ENCODE peak calls at places on chromosomes 11 and 22, in six cellular contexts. B, I, C, T, X and J are unnamed samples.

GRCh38 chr22:25346859-25347751 is 127.7 kb downstream of the CRYBB2 start:
- DNase-seq in B (no peak), I (no peak), C (no peak), T (no peak), X (no peak), J (no peak)

GRCh38 chr11:44784438-44784760 is 57.6 kb downstream of the TSPAN18 start:
- DNase-seq in B (no peak), I (no peak), C (no peak), T (no peak), X (no peak), J (no peak)

GRCh38 chr11:72924568-72925190 is 110.5 kb downstream of the ATG16L2 start:
- DNase-seq in B (peak; percentile 41), I (no peak), C (no peak), T (peak; percentile 44), X (no peak), J (no peak)

GRCh38 chr11:23310276-23310675 is 450.0 kb upstream of the CCDC179 start:
- DNase-seq in B (no peak), I (no peak), C (no peak), T (no peak), X (no peak), J (no peak)

GRCh38 chr11:94987378-94987777 is 13.9 kb downstream of the KDM4D start:
- DNase-seq in B (no peak), I (no peak), C (no peak), T (no peak), X (no peak), J (no peak)

GRCh38 chr11:17775507-17776212 is 41.1 kb downstream of the KCNC1 start:
- DNase-seq in B (no peak), I (no peak), C (no peak), T (no peak), X (no peak), J (no peak)

GRCh38 chr11:10792385-10793068 is 16.2 kb downstream of the EIF4G2 start:
- DNase-seq in B (no peak), I (peak; percentile 56), C (peak; percentile 28), T (peak; percentile 78), X (peak; percentile 74), J (peak; percentile 77)

GRCh38 chr22:39299829-39300178 is 19.6 kb downstream of the RPL3 start:
- DNase-seq in B (no peak), I (no peak), C (no peak), T (no peak), X (no peak), J (no peak)

GRCh38 chr11:83093634-83094033 is 21.9 kb upstream of the RAB30 start:
- DNase-seq in B (no peak), I (no peak), C (no peak), T (no peak), X (no peak), J (no peak)

GRCh38 chr22:31948002-31948401 is 3.7 kb downstream of the YWHAH start:
- DNase-seq in B (no peak), I (no peak), C (no peak), T (no peak), X (no peak), J (no peak)

GRCh38 chr11:27040302-27041115 is at the start of gene BBOX1:
- DNase-seq in B (no peak), I (no peak), C (peak; percentile 22), T (no peak), X (no peak), J (peak; percentile 38)

GRCh38 chr22:42114721-42115120 is 15.9 kb downstream of the CYP2D6 start:
- DNase-seq in B (no peak), I (no peak), C (no peak), T (no peak), X (no peak), J (no peak)

GRCh38 chr11:8098879-8099278 is 17.9 kb downstream of the TUB start:
- DNase-seq in B (no peak), I (no peak), C (no peak), T (no peak), X (no peak), J (no peak)

GRCh38 chr11:34300571-34301295 is 57.1 kb downstream of the ABTB2 start:
- DNase-seq in B (peak; percentile 32), I (no peak), C (no peak), T (no peak), X (no peak), J (no peak)

GRCh38 chr11:6251990-6252473 is 7.6 kb upstream of the CCKBR start:
- DNase-seq in B (no peak), I (no peak), C (no peak), T (no peak), X (no peak), J (peak; percentile 24)

GRCh38 chr22:45007247-45007945 is 2.4 kb downstream of the PHF21B start:
- DNase-seq in B (no peak), I (no peak), C (no peak), T (no peak), X (no peak), J (peak; percentile 67)

GRCh38 chr22:46707827-46708570 is 30.1 kb downstream of the CERK start:
- DNase-seq in B (no peak), I (no peak), C (no peak), T (no peak), X (no peak), J (no peak)